ENCODE peak calls at places on chromosomes 4 and X, in four cellular contexts. One of them, this sample, is unnamed.

GRCh38 chr4:123418486-123418931 is 21.9 kb downstream of the SPRY1 start:
- DNase-seq in keratinocyte: no peak
- DNase-seq in mammary epithelial cell: peak; percentile 93
- DNase-seq in MM.1S: peak; percentile 94
- DNase-seq in this sample: peak; percentile 99

GRCh38 chr4:70437212-70437611 is 34.8 kb upstream of the MUC7 start:
- DNase-seq in MM.1S: no peak
- DNase-seq in mammary epithelial cell: no peak
- DNase-seq in keratinocyte: no peak
- DNase-seq in this sample: no peak

GRCh38 chr4:41538017-41538733 is at the start of gene LIMCH1:
- DNase-seq in keratinocyte: no peak
- DNase-seq in MM.1S: no peak
- DNase-seq in mammary epithelial cell: no peak
- DNase-seq in this sample: peak; percentile 65

GRCh38 chr4:155599596-155599995 is 67.1 kb upstream of the GUCY1A1 start:
- DNase-seq in MM.1S: no peak
- DNase-seq in keratinocyte: no peak
- DNase-seq in mammary epithelial cell: no peak
- DNase-seq in this sample: no peak

GRCh38 chr4:78424456-78424855 is 127.1 kb upstream of the ANXA3 start:
- DNase-seq in mammary epithelial cell: no peak
- DNase-seq in keratinocyte: no peak
- DNase-seq in MM.1S: no peak
- DNase-seq in this sample: no peak

GRCh38 chr4:156954598-156954997 is 17.0 kb downstream of the PDGFC start:
- DNase-seq in MM.1S: no peak
- DNase-seq in keratinocyte: no peak
- DNase-seq in mammary epithelial cell: no peak
- DNase-seq in this sample: no peak

GRCh38 chr4:126678608-126679007 is 954.1 kb upstream of the INTU start:
- DNase-seq in keratinocyte: no peak
- DNase-seq in MM.1S: no peak
- DNase-seq in mammary epithelial cell: no peak
- DNase-seq in this sample: no peak

GRCh38 chr4:149749769-149750168 is 65.9 kb downstream of the IQCM start:
- DNase-seq in MM.1S: no peak
- DNase-seq in keratinocyte: no peak
- DNase-seq in mammary epithelial cell: no peak
- DNase-seq in this sample: no peak

GRCh38 chr4:97317691-97318090 is 825.6 kb downstream of the STPG2 start:
- DNase-seq in mammary epithelial cell: no peak
- DNase-seq in MM.1S: no peak
- DNase-seq in keratinocyte: no peak
- DNase-seq in this sample: no peak

GRCh38 chr4:110532901-110533589 is 57.1 kb downstream of the ENPEP start:
- DNase-seq in keratinocyte: no peak
- DNase-seq in MM.1S: no peak
- DNase-seq in mammary epithelial cell: no peak
- DNase-seq in this sample: no peak

GRCh38 chrX:123976671-123977316 is 15.3 kb downstream of the STAG2 start:
- DNase-seq in MM.1S: no peak
- DNase-seq in mammary epithelial cell: peak; percentile 38
- DNase-seq in keratinocyte: no peak
- DNase-seq in this sample: no peak

GRCh38 chrX:109184506-109185139 is 297.3 kb downstream of the GUCY2F start:
- DNase-seq in mammary epithelial cell: no peak
- DNase-seq in keratinocyte: no peak
- DNase-seq in MM.1S: no peak
- DNase-seq in this sample: no peak
- H4K20me1 ChIP-seq in mammary epithelial cell: no peaks in the 10 kb centered on the region
- H4K20me1 ChIP-seq in keratinocyte: no peaks in the 10 kb centered on the region
- H4K20me1 ChIP-seq in MM.1S: no peaks in the 10 kb centered on the region
- H4K20me1 ChIP-seq in this sample: no peaks in the 10 kb centered on the region

DNA sequence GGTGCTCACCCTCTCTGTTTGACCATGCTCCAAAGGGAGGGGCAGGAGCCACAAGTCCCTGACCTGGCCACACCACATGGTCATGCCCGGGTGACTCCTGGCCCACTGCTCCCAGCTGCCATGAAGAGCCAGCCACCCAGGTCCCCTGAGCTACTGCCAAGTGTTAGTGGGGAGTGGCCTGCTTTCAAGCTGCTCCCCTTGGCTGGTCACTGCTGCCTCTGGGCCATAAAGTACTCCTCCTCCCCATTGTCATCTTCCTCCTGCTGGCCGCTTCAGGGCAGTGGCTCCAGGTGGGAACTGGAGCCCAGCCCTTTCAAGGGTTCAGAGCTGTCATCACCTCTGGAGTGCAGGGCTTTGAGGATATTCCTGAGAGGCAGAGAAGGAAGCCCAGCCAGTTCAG is 27.3 kb upstream of the RBBP7 start:
- DNase-seq in MM.1S: no peak
- DNase-seq in mammary epithelial cell: no peak
- DNase-seq in keratinocyte: no peak
- DNase-seq in this sample: peak; percentile 6
- H3K4me1 ChIP-seq in MM.1S: peaks cover 2% of the 10 kb centered on the region
- H3K4me1 ChIP-seq in mammary epithelial cell: no peaks in the 10 kb centered on the region
- H3K4me1 ChIP-seq in keratinocyte: no peaks in the 10 kb centered on the region
- H3K4me1 ChIP-seq in this sample: no peaks in the 10 kb centered on the region

GRCh38 chr4:106048250-106048931 is 153.1 kb downstream of the NPNT start:
- DNase-seq in MM.1S: no peak
- DNase-seq in mammary epithelial cell: no peak
- DNase-seq in keratinocyte: no peak
- DNase-seq in this sample: no peak
- H3K27ac ChIP-seq in MM.1S: no peak overlapping the region
- H3K27ac ChIP-seq in mammary epithelial cell: no peak overlapping the region
- H3K27ac ChIP-seq in keratinocyte: no peak overlapping the region
- H3K27ac ChIP-seq in this sample: no peak overlapping the region

GRCh38 chr4:108168672-108169562 is at the start of gene LEF1:
- DNase-seq in keratinocyte: no peak
- DNase-seq in MM.1S: peak; percentile 90
- DNase-seq in mammary epithelial cell: peak; percentile 67
- DNase-seq in this sample: peak; percentile 60
- H4K20me1 ChIP-seq in keratinocyte: no peaks in the 10 kb centered on the region
- H4K20me1 ChIP-seq in MM.1S: no peaks in the 10 kb centered on the region
- H4K20me1 ChIP-seq in mammary epithelial cell: peaks cover 3% of the 10 kb centered on the region
- H4K20me1 ChIP-seq in this sample: no peaks in the 10 kb centered on the region

GRCh38 chr4:163663454-163664225 is 169.2 kb downstream of the TMA16 start:
- DNase-seq in mammary epithelial cell: no peak
- DNase-seq in keratinocyte: no peak
- DNase-seq in MM.1S: peak; percentile 29
- DNase-seq in this sample: no peak
- H3K4me1 ChIP-seq in mammary epithelial cell: no peaks in the 10 kb centered on the region
- H3K4me1 ChIP-seq in keratinocyte: no peaks in the 10 kb centered on the region
- H3K4me1 ChIP-seq in MM.1S: peaks cover 16% of the 10 kb centered on the region
- H3K4me1 ChIP-seq in this sample: no peaks in the 10 kb centered on the region

This sample was measured in PC-9.